ENCODE peak calls at places on chromosomes 7 and 10, in five cellular contexts. Y is foreskin keratinocyte; J is CD8-positive, alpha-beta memory T cell; Z is CD8-positive, alpha-beta T cell; E is heart right ventricle. R is an unnamed sample.

GRCh38 chr10:112261281-112261822 is 21.8 kb upstream of the TECTB start:
- DNase-seq in J (no peak), Y (no peak), Z (no peak), E (no peak), R (no peak)

GRCh38 chr10:65861249-65861648 is 1064.6 kb upstream of the LRRTM3 start:
- DNase-seq in E (no peak), Z (no peak), Y (peak; percentile 54), J (no peak), R (no peak)

GRCh38 chr7:132234751-132235150 is 341.5 kb downstream of the PLXNA4 start:
- DNase-seq in Y (no peak), J (no peak), E (no peak), Z (no peak), R (no peak)

GRCh38 chr7:86282014-86282682 is 361.6 kb upstream of the GRM3 start:
- DNase-seq in Y (no peak), J (no peak), E (peak; percentile 4), Z (no peak), R (no peak)

GRCh38 chr7:150951181-150951520 is 27.0 kb downstream of the KCNH2 start:
- DNase-seq in E (no peak), Y (no peak), Z (no peak), J (peak; percentile 22), R (no peak)

GRCh38 chr10:11668847-11669610 is 57.6 kb upstream of the USP6NL start:
- DNase-seq in J (no peak), Y (no peak), E (no peak), Z (no peak), R (no peak)

GRCh38 chr7:45580053-45580872 is 6.1 kb downstream of the ADCY1 start:
- DNase-seq in Z (no peak), E (no peak), J (no peak), Y (no peak), R (no peak)

GRCh38 chr7:44637788-44638594 is 31.6 kb downstream of the OGDH start:
- DNase-seq in Z (peak; percentile 75), J (peak; percentile 91), E (no peak), Y (peak; percentile 86), R (peak; percentile 90)

GRCh38 chr10:110818311-110819257 is 53.1 kb upstream of the PDCD4 start:
- DNase-seq in J (no peak), E (no peak), Y (no peak), Z (no peak), R (no peak)

GRCh38 chr7:57343901-57344622 is 105.9 kb upstream of the ZNF716 start:
- DNase-seq in Y (no peak), Z (no peak), J (no peak), E (peak; percentile 84), R (peak; percentile 65)

GRCh38 chr7:154871483-154871882 is 131.4 kb downstream of the PAXIP1 start:
- DNase-seq in J (no peak), Y (no peak), E (no peak), Z (no peak), R (no peak)

GRCh38 chr10:71927669-71928592 is 36.3 kb upstream of the CHST3 start:
- DNase-seq in E (no peak), Y (no peak), Z (no peak), J (no peak), R (no peak)

GRCh38 chr7:94510582-94511456 is 1.2 kb downstream of the CASD1 start:
- DNase-seq in J (peak; percentile 55), Z (peak; percentile 32), Y (no peak), E (peak; percentile 30), R (no peak)

GRCh38 chr10:4294271-4294670 is 509.3 kb upstream of the KLF6 start:
- DNase-seq in E (no peak), Y (no peak), Z (no peak), J (no peak), R (no peak)

GRCh38 chr10:77603529-77603927 is 34.1 kb downstream of the KCNMA1 start:
- DNase-seq in J (no peak), Y (no peak), E (no peak), Z (no peak), R (no peak)

GRCh38 chr10:115654961-115655360 is 561.8 kb downstream of the ATRNL1 start:
- DNase-seq in E (no peak), J (no peak), Z (no peak), Y (no peak), R (no peak)

GRCh38 chr10:77555591-77556212 is 81.9 kb downstream of the KCNMA1 start:
- DNase-seq in Z (no peak), Y (no peak), E (no peak), J (no peak), R (no peak)

GRCh38 chr10:22611425-22612111 is 102.8 kb downstream of the PIP4K2A start:
- DNase-seq in E (no peak), Y (no peak), J (peak; percentile 85), Z (peak; percentile 70), R (no peak)

GRCh38 chr7:120947980-120948379 is 2.6 kb upstream of the ING3 start:
- DNase-seq in Y (no peak), J (no peak), E (no peak), Z (no peak), R (no peak)

GRCh38 chr7:135210818-135211178 is 528 bp downstream of the WDR91 start:
- DNase-seq in Z (no peak), J (no peak), Y (no peak), E (no peak), R (no peak)

GRCh38 chr10:105466521-105466920 is 825.4 kb downstream of the SORCS3 start:
- DNase-seq in Y (no peak), J (no peak), E (no peak), Z (no peak), R (no peak)

GRCh38 chr7:138455609-138456008 is 4.5 kb upstream of the TRIM24 start:
- DNase-seq in Y (no peak), Z (no peak), J (no peak), E (no peak), R (no peak)

GRCh38 chr10:1488970-1489548 is 248.3 kb downstream of the ADARB2 start:
- DNase-seq in J (no peak), E (no peak), Z (no peak), Y (no peak), R (no peak)

DNA sequence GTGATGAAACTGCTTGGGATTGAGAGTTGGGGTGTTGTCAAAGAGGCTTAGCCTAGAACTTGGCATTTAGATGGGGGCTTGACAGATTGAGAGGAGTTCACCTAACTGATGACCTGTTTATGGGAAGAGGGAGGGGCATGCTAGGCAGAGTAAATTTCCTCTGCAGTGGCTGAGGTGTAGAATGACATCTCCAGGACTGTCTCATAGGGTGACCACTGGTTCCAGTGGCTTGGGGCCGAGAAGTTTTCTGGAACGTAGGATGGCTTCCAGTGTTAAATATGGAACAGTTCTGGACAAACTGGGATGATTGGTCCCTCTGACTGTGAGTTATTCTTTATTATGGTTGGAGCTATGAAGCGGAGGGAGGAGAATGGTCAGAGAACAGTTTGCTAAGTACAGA is 186.4 kb downstream of the PLXDC2 start:
- DNase-seq in Y (no peak), J (no peak), Z (no peak), E (no peak), R (no peak)
- H3K27ac ChIP-seq in Y (no peak overlapping the region), J (no peak overlapping the region), Z (no peak overlapping the region), E (no peak overlapping the region), R (peak overlapping the region; percentile 30)

GRCh38 chr7:111869266-111869665 is 307.0 kb upstream of the IMMP2L start:
- DNase-seq in Z (no peak), E (no peak), J (no peak), Y (no peak), R (no peak)

GRCh38 chr7:111865430-111865829 is 303.1 kb upstream of the IMMP2L start:
- DNase-seq in J (no peak), Z (no peak), E (no peak), Y (no peak), R (no peak)

GRCh38 chr7:111864291-111864976 is 302.1 kb upstream of the IMMP2L start:
- DNase-seq in Y (no peak), E (no peak), Z (no peak), J (no peak), R (no peak)

GRCh38 chr7:111867348-111867931 is 305.1 kb upstream of the IMMP2L start:
- DNase-seq in E (no peak), Z (no peak), J (no peak), Y (no peak), R (no peak)

GRCh38 chr7:111866787-111867186 is 304.5 kb upstream of the IMMP2L start:
- DNase-seq in Z (no peak), J (no peak), Y (no peak), E (no peak), R (no peak)
- H3K27ac ChIP-seq in Z (no peak overlapping the region), J (no peak overlapping the region), Y (no peak overlapping the region), E (no peak overlapping the region), R (no peak overlapping the region)

DNA sequence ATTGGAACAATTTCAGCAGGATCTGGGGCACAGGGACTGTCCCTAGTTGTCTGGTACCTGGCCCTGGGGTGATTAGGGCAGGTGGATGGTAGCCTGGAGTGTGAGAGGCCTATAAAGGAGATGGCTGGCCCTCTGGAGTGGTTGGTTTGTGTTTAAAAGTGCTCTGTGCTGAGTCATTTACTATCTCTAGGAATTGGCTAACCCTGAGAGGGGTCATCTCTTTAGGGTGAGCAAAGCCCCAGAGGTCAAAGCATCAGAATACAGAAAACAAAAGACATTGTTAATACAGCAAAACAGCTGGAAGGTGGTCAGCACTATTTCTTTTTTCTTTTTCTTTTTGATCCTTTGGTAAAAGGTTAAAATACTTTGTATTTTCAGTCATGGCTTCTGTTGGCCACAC is 43.4 kb upstream of the BMPER start:
- DNase-seq in Z (no peak), J (no peak), Y (no peak), E (no peak), R (no peak)
- H3K27ac ChIP-seq in Z (no peak overlapping the region), J (no peak overlapping the region), Y (no peak overlapping the region), E (no peak overlapping the region), R (no peak overlapping the region)

GRCh38 chr7:129394982-129395906 is 39.0 kb upstream of the STRIP2 start:
- DNase-seq in J (no peak), Y (no peak), E (no peak), Z (no peak), R (no peak)
- H3K27ac ChIP-seq in J (no peak overlapping the region), Y (no peak overlapping the region), E (no peak overlapping the region), Z (no peak overlapping the region), R (peak overlapping the region; percentile 9)

R was measured in right atrium auricular region.